ENCODE peak calls at places on chromosomes 1 and 21, in ten cellular contexts. G is GM23248, I is fibroblast of lung, T is heart left ventricle, M is right lobe of liver, A is cardiac muscle cell, W is hepatocyte, N is K562, H is H1, L is uterus. K is an unnamed sample. For H3K27me3 and H3K4me1, the result is how much of the 10 kb centered on the place peaks cover.

GRCh38 chr21:41678944-41679343 is 87.9 kb downstream of the RIPK4 start:
- DNase-seq in I (peak), H (peak), T (peak), W (peak), N (peak), M (peak), L (peak), G (peak), A (peak), K (peak)

GRCh38 chr1:41500378-41500777 is 15.9 kb upstream of the EDN2 start:
- DNase-seq in I (peak), A (no peak), H (no peak), L (peak), W (no peak), M (no peak), G (peak), N (no peak), T (no peak), K (peak)

GRCh38 chr1:228371741-228372182 is 34.9 kb downstream of the TRIM11 start:
- DNase-seq in N (no peak), G (no peak), W (no peak), L (no peak), A (no peak), M (no peak), I (no peak), T (no peak), H (no peak), K (no peak)

GRCh38 chr1:36067871-36068270 is 16.0 kb upstream of the TEKT2 start:
- DNase-seq in A (no peak), W (no peak), M (no peak), H (no peak), I (no peak), N (no peak), G (no peak), L (no peak), T (no peak), K (no peak)

GRCh38 chr1:107378602-107379265 is 237.9 kb downstream of the NTNG1 start:
- DNase-seq in I (peak), N (no peak), G (no peak), A (no peak), W (no peak), T (no peak), L (no peak), H (no peak), M (no peak), K (no peak)

GRCh38 chr1:27885620-27886352 is 13.4 kb downstream of the THEMIS2 start:
- DNase-seq in L (no peak), N (no peak), A (no peak), M (no peak), G (no peak), W (no peak), H (no peak), T (no peak), I (no peak), K (no peak)

GRCh38 chr21:27719226-27719625 is 752.3 kb upstream of the ADAMTS5 start:
- DNase-seq in I (no peak), M (no peak), A (no peak), H (no peak), L (no peak), T (no peak), G (no peak), W (no peak), N (no peak), K (no peak)

GRCh38 chr1:24384251-24385090 is 29.1 kb downstream of the STPG1 start:
- DNase-seq in L (no peak), W (no peak), N (no peak), T (no peak), G (peak), A (peak), M (no peak), H (peak), I (peak), K (no peak)

GRCh38 chr1:14142397-14143095 is 442.6 kb downstream of the PRDM2 start:
- DNase-seq in A (peak), L (no peak), T (no peak), I (peak), N (no peak), M (no peak), W (no peak), G (no peak), H (no peak), K (no peak)

GRCh38 chr1:203173566-203173965 is 2.1 kb downstream of the MYBPH start:
- DNase-seq in W (no peak), G (no peak), T (no peak), I (no peak), L (no peak), M (no peak), A (no peak), H (no peak), N (no peak), K (peak)

GRCh38 chr1:227317541-227318002 is 720 bp downstream of the CDC42BPA start:
- DNase-seq in T (peak), N (peak), M (peak), H (peak), A (peak), L (peak), G (peak), W (peak), I (peak), K (peak)

GRCh38 chr1:116664366-116664983 is 3.1 kb downstream of the IGSF3 start:
- DNase-seq in H (no peak), M (no peak), L (no peak), W (no peak), A (no peak), N (no peak), I (no peak), T (no peak), G (no peak), K (no peak)

GRCh38 chr1:78673120-78673519 is 23.5 kb downstream of the IFI44 start:
- DNase-seq in N (no peak), G (no peak), A (no peak), T (no peak), M (no peak), H (peak), L (no peak), I (no peak), W (peak), K (no peak)

GRCh38 chr1:155989242-155989991 is 11.1 kb upstream of the ARHGEF2 start:
- DNase-seq in T (peak), I (peak), A (peak), N (peak), M (peak), H (peak), W (peak), G (peak), L (peak), K (peak)

GRCh38 chr1:236002025-236002390 is 62.9 kb downstream of the NID1 start:
- DNase-seq in A (no peak), W (no peak), I (no peak), T (no peak), N (no peak), G (no peak), H (no peak), M (no peak), L (no peak), K (no peak)

GRCh38 chr1:10192263-10192662 is 18.1 kb upstream of the KIF1B start:
- DNase-seq in A (no peak), L (no peak), M (no peak), N (no peak), H (no peak), W (no peak), I (no peak), T (no peak), G (no peak), K (no peak)

GRCh38 chr1:84286071-84286470 is 15.4 kb upstream of the SAMD13 start:
- DNase-seq in M (no peak), A (no peak), T (no peak), H (no peak), G (peak), I (peak), W (no peak), L (no peak), N (no peak), K (no peak)

GRCh38 chr1:36981771-36982622 is 52.3 kb downstream of the GRIK3 start:
- DNase-seq in G (no peak), A (no peak), H (no peak), W (no peak), T (no peak), I (no peak), N (no peak), M (no peak), L (no peak), K (no peak)

GRCh38 chr1:11198257-11198656 is 9.1 kb downstream of the ANGPTL7 start:
- DNase-seq in A (no peak), G (no peak), L (no peak), W (no peak), M (no peak), T (no peak), H (no peak), I (no peak), N (no peak), K (no peak)

GRCh38 chr1:41502912-41503311 is 18.4 kb upstream of the EDN2 start:
- DNase-seq in A (no peak), N (no peak), H (no peak), M (no peak), I (peak), G (no peak), L (no peak), W (no peak), T (no peak), K (no peak)

GRCh38 chr21:15001773-15002647 is 62.8 kb downstream of the NRIP1 start:
- DNase-seq in M (no peak), H (no peak), T (no peak), G (no peak), W (no peak), N (no peak), I (no peak), A (no peak), L (no peak), K (no peak)

GRCh38 chr1:43982798-43983197 is 3.8 kb downstream of the B4GALT2 start:
- DNase-seq in M (no peak), I (no peak), L (peak), H (no peak), G (no peak), A (no peak), N (peak), W (no peak), T (no peak), K (no peak)
- H3K27me3 ChIP-seq in M (under half), I (under half), L (under half), H (under half), G (under half), A (under half), N (under half), W (under half), T (under half), K (under half)

GRCh38 chr1:8411803-8412182 is 93.9 kb downstream of the SLC45A1 start:
- DNase-seq in A (no peak), H (no peak), M (no peak), T (no peak), W (no peak), N (no peak), G (no peak), L (no peak), I (no peak), K (no peak)

GRCh38 chr1:8409666-8410065 is 91.8 kb downstream of the SLC45A1 start:
- DNase-seq in L (no peak), T (no peak), G (no peak), W (no peak), N (no peak), M (no peak), H (no peak), A (no peak), I (no peak), K (no peak)

GRCh38 chr1:8410791-8411190 is 92.9 kb downstream of the SLC45A1 start:
- DNase-seq in A (no peak), T (no peak), W (no peak), G (peak), I (no peak), H (no peak), L (no peak), N (no peak), M (no peak), K (no peak)

GRCh38 chr1:8409107-8409506 is 91.2 kb downstream of the SLC45A1 start:
- DNase-seq in N (peak), I (peak), G (peak), T (no peak), A (peak), H (no peak), M (no peak), W (peak), L (no peak), K (no peak)

GRCh38 chr1:8412183-8412831 is 94.4 kb downstream of the SLC45A1 start:
- DNase-seq in T (no peak), A (peak), M (no peak), G (peak), H (no peak), N (no peak), L (peak), W (peak), I (peak), K (peak)
- H3K4me1 ChIP-seq in T (under half), A (under half), M (under half), G (half or more), H (under half), N (under half), L (under half), W (half or more), I (under half), K (half or more)

GRCh38 chr1:90724361-90724760 is 7.3 kb upstream of the BARHL2 start:
- DNase-seq in G (no peak), W (no peak), M (no peak), T (no peak), A (no peak), I (no peak), N (no peak), H (peak), L (no peak), K (no peak)

GRCh38 chr1:90724926-90725325 is 7.8 kb upstream of the BARHL2 start:
- DNase-seq in W (no peak), L (no peak), A (no peak), I (no peak), H (peak), N (no peak), T (no peak), G (no peak), M (no peak), K (no peak)

GRCh38 chr1:90721210-90722194 is 4.4 kb upstream of the BARHL2 start:
- DNase-seq in W (peak), T (no peak), N (peak), I (peak), H (peak), A (peak), L (no peak), M (no peak), G (peak), K (no peak)

GRCh38 chr1:90723561-90724108 is 6.5 kb upstream of the BARHL2 start:
- DNase-seq in N (no peak), M (no peak), W (no peak), L (no peak), G (peak), A (no peak), H (peak), I (no peak), T (no peak), K (no peak)

DNA sequence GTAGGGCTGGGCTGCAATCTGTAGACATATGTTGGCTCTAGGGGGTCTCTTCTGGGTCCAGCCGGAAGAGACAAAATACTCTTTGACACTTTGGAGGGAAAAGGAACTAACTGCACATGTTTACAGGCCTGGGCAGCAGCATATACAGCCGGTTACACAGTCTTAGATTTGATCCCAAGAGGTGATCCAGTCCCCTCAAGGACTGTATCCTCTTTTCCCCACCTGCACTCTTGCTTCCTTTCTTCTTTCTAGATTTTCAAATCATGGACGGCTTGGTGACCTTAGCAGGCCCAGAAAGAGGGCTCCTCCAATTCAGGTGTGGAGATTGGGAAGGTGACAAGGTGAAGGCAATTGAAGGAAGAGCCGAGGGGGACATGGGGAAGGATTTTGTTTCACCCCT is 5.8 kb upstream of the BARHL2 start:
- DNase-seq in N (no peak), H (no peak), T (no peak), L (no peak), G (no peak), A (no peak), M (no peak), I (no peak), W (no peak), K (no peak)
- H3K27me3 ChIP-seq in N (under half), H (half or more), T (half or more), L (under half), G (half or more), A (half or more), M (half or more), I (half or more), W (half or more), K (half or more)

DNA sequence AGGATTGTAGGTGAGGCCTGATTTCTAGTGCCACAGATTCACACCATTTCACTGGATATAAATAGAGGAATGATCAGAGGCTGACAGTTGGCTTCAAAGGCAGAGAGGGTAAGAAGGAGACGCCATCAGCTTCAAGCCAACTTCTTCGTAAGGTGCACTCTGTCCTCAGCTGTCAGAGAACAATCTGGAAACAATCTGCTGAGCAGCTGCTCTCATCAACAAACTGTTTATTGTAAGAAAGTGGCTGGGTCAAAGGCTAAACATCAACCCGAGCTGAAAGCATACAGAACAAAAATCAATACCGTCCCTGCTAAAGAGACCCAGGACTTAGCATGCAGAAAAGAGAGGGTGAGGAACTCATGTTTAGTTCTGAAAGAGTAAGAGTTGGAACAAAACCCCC is 48.2 kb downstream of the HLCS start:
- DNase-seq in H (no peak), W (no peak), A (no peak), M (no peak), N (no peak), L (no peak), T (no peak), I (no peak), G (no peak), K (peak)
- H3K4me1 ChIP-seq in H (under half), W (under half), A (under half), M (under half), N (under half), L (under half), T (under half), I (under half), G (under half), K (under half)

GRCh38 chr1:63648689-63649088 is 55.5 kb downstream of the PGM1 start:
- DNase-seq in W (no peak), I (no peak), L (no peak), T (no peak), H (no peak), M (no peak), N (no peak), G (no peak), A (no peak), K (no peak)
- H3K27me3 ChIP-seq in W (under half), I (under half), L (under half), T (under half), H (under half), M (under half), N (under half), G (under half), A (under half), K (under half)

DNA sequence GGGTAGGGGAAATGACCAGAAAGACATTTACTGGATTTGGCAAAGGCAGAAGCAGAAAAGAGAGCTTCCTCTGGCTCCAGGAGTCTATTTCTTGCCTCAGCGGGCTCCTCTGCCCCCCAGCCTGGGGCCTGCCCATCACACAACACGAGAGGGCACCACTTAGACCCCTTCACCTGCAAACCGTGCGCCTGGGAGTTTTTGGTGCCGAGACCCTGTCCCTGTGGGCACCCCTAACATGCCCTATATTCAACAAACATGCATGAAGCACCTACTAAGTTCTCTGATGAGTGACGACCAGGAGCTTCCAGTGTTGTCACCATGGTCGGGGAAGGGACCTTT is 18.8 kb downstream of the IL6R start:
- DNase-seq in H (no peak), T (no peak), L (no peak), M (peak), I (no peak), N (no peak), G (no peak), W (no peak), A (no peak), K (no peak)
- H3K4me1 ChIP-seq in H (under half), T (under half), L (under half), M (under half), I (half or more), N (under half), G (under half), W (under half), A (under half), K (half or more)

K was measured in gastrocnemius medialis.